ENCODE peak calls at places on chromosome 12, in five cellular contexts. One of them, this sample, is unnamed. For H3K9me3, the result is how much of the 10 kb centered on the place peaks cover.

GRCh38 chr12:104683831-104684503 is 227.2 kb downstream of the CHST11 start:
- DNase-seq in colonic mucosa: no peak
- DNase-seq in gastrocnemius medialis: no peak
- DNase-seq in SK-N-SH: no peak
- DNase-seq in PC-3: no peak
- DNase-seq in this sample: no peak

GRCh38 chr12:8594072-8594471 is 18.6 kb downstream of the AICDA start:
- DNase-seq in colonic mucosa: no peak
- DNase-seq in SK-N-SH: no peak
- DNase-seq in PC-3: no peak
- DNase-seq in gastrocnemius medialis: no peak
- DNase-seq in this sample: no peak

GRCh38 chr12:58894040-58894439 is 26.3 kb downstream of the LRIG3 start:
- DNase-seq in PC-3: no peak
- DNase-seq in colonic mucosa: no peak
- DNase-seq in gastrocnemius medialis: no peak
- DNase-seq in SK-N-SH: no peak
- DNase-seq in this sample: no peak

GRCh38 chr12:65756956-65757511 is 67.2 kb upstream of the HMGA2 start:
- DNase-seq in SK-N-SH: no peak
- DNase-seq in PC-3: peak
- DNase-seq in colonic mucosa: no peak
- DNase-seq in gastrocnemius medialis: no peak
- DNase-seq in this sample: no peak

GRCh38 chr12:52327086-52327829 is 6.1 kb upstream of the KRT83 start:
- DNase-seq in SK-N-SH: peak
- DNase-seq in colonic mucosa: peak
- DNase-seq in gastrocnemius medialis: peak
- DNase-seq in PC-3: peak
- DNase-seq in this sample: peak

GRCh38 chr12:65779091-65779642 is 45.1 kb upstream of the HMGA2 start:
- DNase-seq in gastrocnemius medialis: no peak
- DNase-seq in PC-3: peak
- DNase-seq in SK-N-SH: no peak
- DNase-seq in colonic mucosa: no peak
- DNase-seq in this sample: no peak

GRCh38 chr12:130944878-130945277 is 8.8 kb upstream of the ADGRD1 start:
- DNase-seq in PC-3: no peak
- DNase-seq in gastrocnemius medialis: no peak
- DNase-seq in colonic mucosa: no peak
- DNase-seq in SK-N-SH: no peak
- DNase-seq in this sample: no peak

GRCh38 chr12:49482095-49483051 is 56.5 kb upstream of the KCNH3 start:
- DNase-seq in SK-N-SH: no peak
- DNase-seq in PC-3: peak
- DNase-seq in gastrocnemius medialis: no peak
- DNase-seq in colonic mucosa: no peak
- DNase-seq in this sample: no peak

GRCh38 chr12:57514720-57515467 is 5.4 kb downstream of the DDIT3 start:
- DNase-seq in PC-3: no peak
- DNase-seq in SK-N-SH: no peak
- DNase-seq in gastrocnemius medialis: no peak
- DNase-seq in colonic mucosa: no peak
- DNase-seq in this sample: no peak

GRCh38 chr12:133190176-133190575 is 8.9 kb downstream of the ZNF268 start:
- DNase-seq in gastrocnemius medialis: no peak
- DNase-seq in PC-3: peak
- DNase-seq in colonic mucosa: no peak
- DNase-seq in SK-N-SH: no peak
- DNase-seq in this sample: no peak

DNA sequence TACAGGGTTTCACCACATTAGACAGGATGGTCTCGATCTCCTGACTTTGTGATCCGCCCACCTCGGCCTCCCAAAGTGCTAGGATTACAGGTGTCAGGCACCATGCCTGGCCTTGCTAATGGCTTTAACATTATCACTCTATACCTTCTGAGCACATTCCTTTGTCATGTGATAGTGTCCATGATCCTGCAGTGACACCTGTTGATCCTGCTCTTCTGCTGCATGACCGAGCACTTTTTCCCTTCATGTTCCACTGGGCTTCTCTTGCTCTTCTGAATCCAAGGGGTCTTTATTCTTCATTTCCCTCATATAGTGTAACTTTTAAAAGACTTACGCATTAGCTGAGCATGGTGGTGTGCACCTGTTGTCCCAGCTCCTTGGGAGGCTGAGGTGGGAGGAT is 11.6 kb downstream of the ZNF268 start:
- DNase-seq in colonic mucosa: no peak
- DNase-seq in SK-N-SH: no peak
- DNase-seq in PC-3: no peak
- DNase-seq in gastrocnemius medialis: no peak
- DNase-seq in this sample: no peak
- H3K9me3 ChIP-seq in colonic mucosa: under half
- H3K9me3 ChIP-seq in SK-N-SH: under half
- H3K9me3 ChIP-seq in PC-3: under half
- H3K9me3 ChIP-seq in gastrocnemius medialis: half or more
- H3K9me3 ChIP-seq in this sample: half or more

DNA sequence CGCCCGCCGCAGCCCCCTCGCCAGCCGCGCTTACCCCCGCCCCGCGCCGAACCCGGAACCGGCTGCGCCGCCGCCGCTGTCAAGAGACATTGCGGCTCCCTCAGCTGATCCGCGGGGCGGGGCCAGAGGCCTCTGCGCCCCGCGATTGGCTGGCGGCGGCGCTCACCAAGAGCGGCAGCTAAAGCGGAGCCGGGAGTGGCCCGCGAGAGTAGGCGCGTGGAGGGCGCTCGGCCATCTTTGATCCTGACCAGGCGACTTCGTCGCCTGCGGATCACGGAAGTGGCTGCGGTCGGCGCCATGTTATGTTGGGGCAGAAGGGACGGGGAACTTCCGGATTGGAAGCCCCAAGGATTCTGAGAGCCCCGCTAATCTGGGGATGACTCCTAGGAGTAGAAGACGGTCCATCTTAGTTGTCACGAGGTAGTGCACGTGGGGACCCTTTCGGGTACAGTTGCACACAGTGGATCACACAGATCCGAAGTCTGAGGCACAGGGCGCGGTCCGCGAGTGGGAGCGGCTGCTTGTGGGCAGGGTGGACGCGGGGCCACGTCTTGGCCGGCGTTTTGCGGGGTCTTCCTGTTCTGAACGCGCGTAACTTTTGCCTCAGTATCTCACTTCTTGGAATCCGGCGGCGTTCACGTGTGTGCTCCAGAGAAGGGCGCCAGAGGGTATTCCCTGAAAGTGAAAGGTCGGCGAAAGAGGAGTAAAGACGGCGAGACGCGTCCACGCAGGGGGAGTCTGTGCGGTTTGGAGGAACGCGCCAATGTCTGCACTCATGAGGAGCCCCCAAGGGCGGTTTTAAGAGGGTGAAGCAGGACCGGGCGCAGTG is at the start of gene CHFR:
- DNase-seq in SK-N-SH: peak
- DNase-seq in PC-3: peak
- DNase-seq in gastrocnemius medialis: peak
- DNase-seq in colonic mucosa: peak
- DNase-seq in this sample: peak
- TF ChIP-seq CTCF in SK-N-SH: no peak
- TF ChIP-seq CTCF in PC-3: no peak
- TF ChIP-seq CTCF in gastrocnemius medialis: no peak
- TF ChIP-seq CTCF in colonic mucosa: no peak
- TF ChIP-seq CTCF in this sample: no peak

GRCh38 chr12:28369483-28369882 is 179.2 kb downstream of the CCDC91 start:
- DNase-seq in PC-3: no peak
- DNase-seq in SK-N-SH: no peak
- DNase-seq in colonic mucosa: no peak
- DNase-seq in gastrocnemius medialis: no peak
- DNase-seq in this sample: no peak
- H3K9me3 ChIP-seq in PC-3: under half
- H3K9me3 ChIP-seq in SK-N-SH: under half
- H3K9me3 ChIP-seq in colonic mucosa: under half
- H3K9me3 ChIP-seq in gastrocnemius medialis: under half
- H3K9me3 ChIP-seq in this sample: under half

GRCh38 chr12:118979763-118980406 is 1.5 kb upstream of the SRRM4 start:
- DNase-seq in colonic mucosa: peak
- DNase-seq in PC-3: peak
- DNase-seq in SK-N-SH: peak
- DNase-seq in gastrocnemius medialis: no peak
- DNase-seq in this sample: no peak
- TF ChIP-seq CTCF in colonic mucosa: peak
- TF ChIP-seq CTCF in PC-3: peak
- TF ChIP-seq CTCF in SK-N-SH: peak
- TF ChIP-seq CTCF in gastrocnemius medialis: peak
- TF ChIP-seq CTCF in this sample: no peak

This sample was measured in CD8-positive, alpha-beta T cell.